ENCODE peak calls at places on chromosomes 6 and 20, in five cellular contexts. R, Z, A, P and U are unnamed samples. For H3K27me3, the result is how much of the 10 kb centered on the place peaks cover.

GRCh38 chr6:108083349-108083748 is 8.8 kb upstream of the OSTM1 start:
- DNase-seq in R (no peak), Z (no peak), A (no peak), P (no peak), U (no peak)

GRCh38 chr6:166908812-166909211 is 47.5 kb downstream of the RNASET2 start:
- DNase-seq in R (no peak), Z (no peak), A (no peak), P (no peak), U (no peak)

GRCh38 chr6:35051393-35051792 is 89.7 kb downstream of the TCP11 start:
- DNase-seq in R (no peak), Z (no peak), A (no peak), P (no peak), U (no peak)

GRCh38 chr20:9214676-9215075 is 145.8 kb downstream of the PLCB4 start:
- DNase-seq in R (no peak), Z (peak), A (peak), P (no peak), U (no peak)

GRCh38 chr20:17936791-17937687 is 31.6 kb downstream of the SNX5 start:
- DNase-seq in R (no peak), Z (no peak), A (peak), P (peak), U (no peak)

GRCh38 chr6:453152-453551 is 61.6 kb downstream of the IRF4 start:
- DNase-seq in R (no peak), Z (no peak), A (no peak), P (peak), U (no peak)

GRCh38 chr20:341682-342081 is 5.2 kb upstream of the NRSN2 start:
- DNase-seq in R (no peak), Z (no peak), A (peak), P (no peak), U (peak)

GRCh38 chr6:3843379-3844096 is 5.6 kb upstream of the FAM50B start:
- DNase-seq in R (no peak), Z (no peak), A (no peak), P (no peak), U (no peak)

GRCh38 chr6:141587482-141588266 is 545.1 kb upstream of the GJE1 start:
- DNase-seq in R (no peak), Z (peak), A (no peak), P (no peak), U (no peak)

GRCh38 chr20:44083220-44083933 is 103.6 kb downstream of the JPH2 start:
- DNase-seq in R (no peak), Z (peak), A (peak), P (peak), U (no peak)

GRCh38 chr20:24445510-24446170 is 23.8 kb upstream of the SYNDIG1 start:
- DNase-seq in R (peak), Z (no peak), A (no peak), P (no peak), U (no peak)

GRCh38 chr6:40831381-40831780 is 207.6 kb downstream of the UNC5CL start:
- DNase-seq in R (no peak), Z (no peak), A (no peak), P (no peak), U (no peak)

GRCh38 chr20:54355631-54356280 is 119.6 kb upstream of the DOK5 start:
- DNase-seq in R (no peak), Z (no peak), A (no peak), P (no peak), U (no peak)

GRCh38 chr6:101605874-101606273 is 212.4 kb downstream of the GRIK2 start:
- DNase-seq in R (no peak), Z (no peak), A (no peak), P (no peak), U (no peak)

GRCh38 chr6:43666181-43666920 is 21.2 kb downstream of the MRPS18A start:
- DNase-seq in R (peak), Z (no peak), A (no peak), P (peak), U (no peak)

GRCh38 chr6:148525453-148525852 is 182.8 kb downstream of the SASH1 start:
- DNase-seq in R (no peak), Z (no peak), A (no peak), P (no peak), U (no peak)

GRCh38 chr6:69887714-69888345 is 21.5 kb downstream of the COL19A1 start:
- DNase-seq in R (no peak), Z (no peak), A (no peak), P (no peak), U (no peak)

GRCh38 chr6:87213364-87213763 is 58.0 kb downstream of the ZNF292 start:
- DNase-seq in R (no peak), Z (no peak), A (peak), P (no peak), U (peak)

GRCh38 chr6:139337830-139338229 is 36.6 kb downstream of the CITED2 start:
- DNase-seq in R (no peak), Z (no peak), A (no peak), P (peak), U (no peak)

GRCh38 chr20:43389839-43390626 is 67.7 kb upstream of the SRSF6 start:
- DNase-seq in R (peak), Z (no peak), A (no peak), P (no peak), U (no peak)

GRCh38 chr6:4909063-4909645 is 94.7 kb downstream of the RPP40 start:
- DNase-seq in R (no peak), Z (no peak), A (no peak), P (no peak), U (no peak)

GRCh38 chr6:39056191-39056590 is 7.6 kb downstream of the GLP1R start:
- DNase-seq in R (no peak), Z (no peak), A (no peak), P (no peak), U (no peak)

GRCh38 chr6:98836025-98836961 is 1.9 kb downstream of the POU3F2 start:
- DNase-seq in R (peak), Z (no peak), A (no peak), P (no peak), U (no peak)
- H3K27me3 ChIP-seq in R (half or more), Z (under half), A (half or more), P (half or more), U (under half)

GRCh38 chr20:35264755-35265154 is 13.2 kb downstream of the MMP24OS start:
- DNase-seq in R (no peak), Z (no peak), A (peak), P (no peak), U (no peak)

GRCh38 chr20:35267092-35267491 is 10.8 kb downstream of the MMP24OS start:
- DNase-seq in R (no peak), Z (no peak), A (no peak), P (no peak), U (no peak)

GRCh38 chr20:35269055-35269781 is 8.7 kb downstream of the MMP24OS start:
- DNase-seq in R (peak), Z (no peak), A (peak), P (no peak), U (peak)

GRCh38 chr20:35260426-35260825 is 17.5 kb downstream of the MMP24OS start:
- DNase-seq in R (no peak), Z (no peak), A (no peak), P (no peak), U (no peak)

GRCh38 chr20:35263609-35264223 is 14.2 kb downstream of the MMP24OS start:
- DNase-seq in R (no peak), Z (no peak), A (no peak), P (no peak), U (peak)
- H3K4me3 ChIP-seq in R (peak), Z (no peak), A (no peak), P (no peak), U (no peak)

GRCh38 chr20:63548992-63549391 is 1.4 kb upstream of the SRMS start:
- DNase-seq in R (no peak), Z (no peak), A (no peak), P (no peak), U (no peak)
- H3K27me3 ChIP-seq in R (under half), Z (under half), A (under half), P (half or more), U (under half)

GRCh38 chr6:46490425-46491200 is 636 bp downstream of the RCAN2 start:
- DNase-seq in R (peak), Z (no peak), A (peak), P (peak), U (no peak)

GRCh38 chr6:46491201-46491788 is at the start of gene RCAN2:
- DNase-seq in R (peak), Z (no peak), A (peak), P (peak), U (peak)

GRCh38 chr6:46486186-46486585 is 5.1 kb downstream of the RCAN2 start:
- DNase-seq in R (no peak), Z (no peak), A (no peak), P (no peak), U (no peak)

GRCh38 chr6:46491789-46492547 is 719 bp upstream of the RCAN2 start:
- DNase-seq in R (peak), Z (no peak), A (peak), P (peak), U (peak)
- H3K4me3 ChIP-seq in R (peak), Z (peak), A (peak), P (peak), U (peak)

DNA sequence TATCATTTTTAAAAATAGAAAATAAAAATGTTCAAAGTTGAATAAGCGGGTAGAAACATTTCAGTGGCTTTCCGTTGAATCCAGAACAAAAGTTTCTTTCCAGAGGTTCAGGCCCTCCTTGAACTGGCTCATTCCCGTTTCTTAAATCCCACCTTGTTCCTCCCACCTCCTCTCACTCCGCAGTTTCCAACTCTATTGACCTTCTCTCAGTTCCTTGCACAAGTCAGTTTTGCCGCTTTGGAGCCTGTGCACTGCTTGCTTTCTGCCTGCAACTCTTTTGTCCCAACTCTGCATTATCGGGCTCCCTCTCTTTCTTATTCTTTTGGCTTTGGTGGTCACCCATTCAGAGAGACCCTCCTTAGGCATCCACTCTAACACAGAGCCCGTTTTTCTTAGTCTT is 99.9 kb upstream of the EDN1 start:
- DNase-seq in R (peak), Z (no peak), A (no peak), P (no peak), U (no peak)
- H3K27me3 ChIP-seq in R (under half), Z (under half), A (under half), P (under half), U (under half)

DNA sequence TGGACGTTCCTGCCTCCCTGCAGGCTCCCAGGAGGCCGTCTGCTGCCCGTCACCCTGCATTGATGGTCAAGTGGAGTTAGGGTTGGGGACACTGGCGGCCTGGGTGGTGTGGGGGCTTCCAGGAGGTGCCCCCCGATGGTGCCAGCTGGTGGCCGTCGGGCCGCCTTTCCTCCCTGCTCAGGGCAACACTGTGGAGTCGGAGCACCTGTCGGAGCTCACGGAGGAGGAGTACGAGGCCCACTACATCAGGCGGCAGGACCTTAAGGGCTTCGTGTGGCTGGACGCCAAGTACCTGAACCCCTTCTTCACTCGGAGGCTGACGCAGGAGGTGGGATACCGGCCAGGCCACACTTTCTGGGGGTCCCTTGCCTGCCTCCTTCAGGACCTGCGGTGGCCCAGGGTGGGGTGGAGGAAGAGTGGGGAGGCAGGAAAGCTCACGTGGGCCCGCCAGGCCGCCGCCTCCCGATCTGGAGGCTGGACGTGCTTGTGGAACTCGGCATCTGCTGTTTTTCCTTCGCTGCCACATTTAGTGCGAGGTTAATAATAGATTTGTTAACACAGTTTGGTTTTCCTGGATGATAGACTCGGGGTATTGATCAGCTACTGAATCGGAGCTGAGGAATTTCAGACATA is 28.6 kb downstream of the SPATA2 start:
- DNase-seq in R (no peak), Z (no peak), A (no peak), P (no peak), U (no peak)
- H3K4me3 ChIP-seq in R (no peak), Z (no peak), A (no peak), P (no peak), U (no peak)

GRCh38 chr20:62525014-62525413 is 49.2 kb upstream of the GATA5 start:
- DNase-seq in R (no peak), Z (no peak), A (no peak), P (no peak), U (no peak)
- H3K27me3 ChIP-seq in R (under half), Z (under half), A (under half), P (under half), U (under half)

DNA sequence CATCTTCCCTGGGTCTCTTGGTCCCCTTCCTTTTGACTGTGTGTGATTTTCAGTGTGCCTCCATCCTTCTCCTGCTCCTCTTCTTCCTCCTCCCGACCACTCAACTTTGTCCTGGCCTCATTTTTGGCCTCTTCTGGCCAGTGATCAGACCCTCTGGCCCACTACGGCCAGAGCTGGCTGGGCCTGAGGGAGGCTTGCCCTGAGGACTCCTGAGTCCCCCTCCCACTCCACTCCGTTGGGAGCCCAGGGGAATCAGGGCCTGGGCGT is 910 bp upstream of the DDR1 start:
- DNase-seq in R (no peak), Z (no peak), A (no peak), P (no peak), U (no peak)
- H3K4me3 ChIP-seq in R (peak), Z (no peak), A (peak), P (peak), U (peak)